ENCODE peak calls at places on chromosome 3, in six cellular contexts. P is GM20000, J is NCI-H1048, W is HL-60, L is SK-N-DZ, U is amniotic stem cell. Z is an unnamed sample.

GRCh38 chr3:129001101-129001816 is at the start of gene EFCC1:
- DNase-seq in U (no peak), P (peak; percentile 38), W (no peak), J (no peak), L (no peak), Z (peak; percentile 69)

GRCh38 chr3:134311265-134311664 is 60.6 kb upstream of the RYK start:
- DNase-seq in L (no peak), J (no peak), P (no peak), U (peak; percentile 75), W (no peak), Z (no peak)

GRCh38 chr3:49706456-49707112 is 12.9 kb downstream of the AMIGO3 start:
- DNase-seq in P (no peak), L (no peak), U (no peak), J (no peak), W (no peak), Z (no peak)

GRCh38 chr3:150216041-150216811 is 191.9 kb upstream of the TSC22D2 start:
- DNase-seq in W (no peak), J (no peak), P (no peak), L (no peak), U (peak; percentile 26), Z (peak; percentile 97)

GRCh38 chr3:45907769-45908705 is 21.7 kb downstream of the CCR9 start:
- DNase-seq in L (no peak), U (no peak), P (no peak), W (no peak), J (no peak), Z (no peak)

GRCh38 chr3:38574411-38575278 is 74.8 kb downstream of the SCN5A start:
- DNase-seq in U (no peak), L (peak; percentile 84), P (no peak), W (no peak), J (no peak), Z (no peak)

GRCh38 chr3:4949659-4950058 is 29.6 kb upstream of the BHLHE40 start:
- DNase-seq in U (no peak), P (no peak), W (no peak), J (no peak), L (no peak), Z (no peak)

GRCh38 chr3:71063768-71064287 is 519.7 kb downstream of the FOXP1 start:
- DNase-seq in W (no peak), L (peak; percentile 16), P (peak; percentile 49), J (no peak), U (no peak), Z (peak; percentile 63)

GRCh38 chr3:173688216-173688842 is 290.8 kb downstream of the NLGN1 start:
- DNase-seq in J (no peak), U (no peak), W (no peak), L (no peak), P (no peak), Z (no peak)

GRCh38 chr3:160472344-160472743 is 22.8 kb upstream of the TRIM59 start:
- DNase-seq in L (no peak), U (no peak), J (no peak), W (no peak), P (no peak), Z (no peak)

GRCh38 chr3:117131259-117131658 is 421.7 kb downstream of the TUSC7 start:
- DNase-seq in W (no peak), J (no peak), U (no peak), L (no peak), P (no peak), Z (no peak)

GRCh38 chr3:88219138-88219792 is 69.5 kb downstream of the C3orf38 start:
- DNase-seq in P (peak; percentile 57), J (peak; percentile 13), U (peak; percentile 14), L (peak; percentile 37), W (no peak), Z (peak; percentile 42)

GRCh38 chr3:127781411-127782001 is 40.8 kb downstream of the MGLL start:
- DNase-seq in P (no peak), U (peak; percentile 89), J (no peak), L (no peak), W (no peak), Z (no peak)

GRCh38 chr3:12181806-12182205 is 23.1 kb upstream of the TIMP4 start:
- DNase-seq in P (no peak), L (no peak), U (no peak), J (no peak), W (no peak), Z (no peak)

GRCh38 chr3:32398531-32398930 is 6.9 kb downstream of the CMTM7 start:
- DNase-seq in U (no peak), L (no peak), P (no peak), J (no peak), W (no peak), Z (no peak)

GRCh38 chr3:88005066-88005465 is 53.7 kb downstream of the CGGBP1 start:
- DNase-seq in P (peak; percentile 35), W (no peak), L (no peak), J (peak; percentile 22), U (no peak), Z (peak; percentile 10)

GRCh38 chr3:54122802-54123537 is 618 bp downstream of the CACNA2D3 start:
- DNase-seq in J (no peak), P (peak; percentile 38), U (no peak), W (no peak), L (no peak), Z (no peak)

GRCh38 chr3:159187232-159187631 is 385.4 kb downstream of the MFSD1 start:
- DNase-seq in J (no peak), L (no peak), U (no peak), W (no peak), P (no peak), Z (no peak)

GRCh38 chr3:159989973-159990846 is 1.6 kb downstream of the IL12A start:
- DNase-seq in L (no peak), U (no peak), P (no peak), W (no peak), J (no peak), Z (peak; percentile 39)

GRCh38 chr3:121274411-121274810 is 271.4 kb downstream of the POLQ start:
- DNase-seq in P (no peak), U (no peak), W (no peak), J (no peak), L (no peak), Z (no peak)

GRCh38 chr3:65672876-65673815 is 365.6 kb downstream of the MAGI1 start:
- DNase-seq in U (peak; percentile 57), L (peak; percentile 52), J (peak; percentile 17), W (no peak), P (peak; percentile 26), Z (peak; percentile 75)

GRCh38 chr3:71281173-71281738 is 302.3 kb downstream of the FOXP1 start:
- DNase-seq in W (no peak), P (no peak), L (no peak), U (no peak), J (no peak), Z (no peak)

GRCh38 chr3:186683996-186684395 is 18.2 kb downstream of the HRG start:
- DNase-seq in J (no peak), L (no peak), U (no peak), P (no peak), W (no peak), Z (no peak)

GRCh38 chr3:88150771-88151170 is 1.0 kb downstream of the C3orf38 start:
- DNase-seq in P (peak; percentile 7), L (no peak), J (no peak), W (peak; percentile 14), U (no peak), Z (no peak)

GRCh38 chr3:33660035-33660434 is 58.0 kb downstream of the CLASP2 start:
- DNase-seq in U (no peak), J (no peak), P (no peak), W (no peak), L (no peak), Z (peak; percentile 15)

GRCh38 chr3:48408823-48409281 is 21.0 kb downstream of the PLXNB1 start:
- DNase-seq in W (no peak), L (no peak), J (no peak), P (peak; percentile 26), U (no peak), Z (no peak)

GRCh38 chr3:128922804-128923459 is 43.5 kb downstream of the ACAD9 start:
- DNase-seq in P (no peak), J (no peak), W (no peak), L (no peak), U (no peak), Z (no peak)

GRCh38 chr3:152969557-152970300 is 134.8 kb downstream of the P2RY1 start:
- DNase-seq in U (no peak), P (no peak), W (no peak), L (no peak), J (no peak), Z (no peak)

GRCh38 chr3:159764211-159765024 is 224.2 kb upstream of the IL12A start:
- DNase-seq in J (no peak), W (no peak), L (peak; percentile 77), U (peak; percentile 57), P (peak; percentile 65), Z (peak; percentile 52)

GRCh38 chr3:148227534-148227933 is 470.2 kb upstream of the AGTR1 start:
- DNase-seq in W (no peak), U (no peak), J (no peak), L (no peak), P (no peak), Z (no peak)

GRCh38 chr3:73603771-73604171 is 21.0 kb downstream of the PDZRN3 start:
- DNase-seq in W (no peak), J (no peak), P (no peak), U (no peak), L (peak; percentile 91), Z (no peak)

GRCh38 chr3:116153174-116153573 is 292.1 kb downstream of the LSAMP start:
- DNase-seq in U (no peak), P (no peak), J (no peak), L (no peak), W (no peak), Z (peak; percentile 23)

Z was measured in NCI-H69.